ENCODE peak calls at places on chromosome 5, in seven cellular contexts. D is HCT116, H is esophagus squamous epithelium, T is breast epithelium, U is transverse colon, B is GM06990, F is retinal pigment epithelial cell. L is an unnamed sample.

GRCh38 chr5:37071901-37072581 is 177.1 kb downstream of the CPLANE1 start:
- DNase-seq in D (no peak), H (no peak), T (no peak), U (no peak), B (no peak), F (peak), L (no peak)

GRCh38 chr5:103450333-103451061 is 112.1 kb downstream of the NUDT12 start:
- DNase-seq in D (no peak), H (no peak), T (no peak), U (no peak), B (no peak), F (peak), L (no peak)

GRCh38 chr5:96633820-96634219 is 28.4 kb upstream of the CAST start:
- DNase-seq in D (no peak), H (no peak), T (no peak), U (no peak), B (no peak), F (no peak), L (no peak)

GRCh38 chr5:133612021-133612860 is at the start of gene FSTL4:
- DNase-seq in D (no peak), H (no peak), T (no peak), U (peak), B (peak), F (no peak), L (no peak)

GRCh38 chr5:154038241-154038603 is 488 bp downstream of the FAM114A2 start:
- DNase-seq in D (peak), H (no peak), T (no peak), U (peak), B (no peak), F (no peak), L (no peak)

GRCh38 chr5:116650544-116650943 is 75.9 kb upstream of the SEMA6A start:
- DNase-seq in D (no peak), H (no peak), T (peak), U (no peak), B (no peak), F (no peak), L (no peak)

GRCh38 chr5:79005939-79006338 is 20.8 kb upstream of the ARSB start:
- DNase-seq in D (no peak), H (no peak), T (no peak), U (no peak), B (no peak), F (no peak), L (no peak)

GRCh38 chr5:36200513-36200912 is 41.2 kb downstream of the NADK2 start:
- DNase-seq in D (no peak), H (no peak), T (no peak), U (no peak), B (no peak), F (peak), L (no peak)

GRCh38 chr5:138542120-138542955 is 698 bp downstream of the ETF1 start:
- DNase-seq in D (no peak), H (no peak), T (peak), U (peak), B (no peak), F (no peak), L (no peak)

GRCh38 chr5:77301447-77301878 is 91.0 kb downstream of the PDE8B start:
- DNase-seq in D (no peak), H (no peak), T (no peak), U (no peak), B (no peak), F (no peak), L (no peak)

GRCh38 chr5:89437450-89438435 is 554.8 kb upstream of the MEF2C start:
- DNase-seq in D (no peak), H (no peak), T (no peak), U (no peak), B (no peak), F (peak), L (no peak)

GRCh38 chr5:56330806-56331205 is 97.7 kb upstream of the ANKRD55 start:
- DNase-seq in D (no peak), H (no peak), T (no peak), U (no peak), B (no peak), F (no peak), L (no peak)

DNA sequence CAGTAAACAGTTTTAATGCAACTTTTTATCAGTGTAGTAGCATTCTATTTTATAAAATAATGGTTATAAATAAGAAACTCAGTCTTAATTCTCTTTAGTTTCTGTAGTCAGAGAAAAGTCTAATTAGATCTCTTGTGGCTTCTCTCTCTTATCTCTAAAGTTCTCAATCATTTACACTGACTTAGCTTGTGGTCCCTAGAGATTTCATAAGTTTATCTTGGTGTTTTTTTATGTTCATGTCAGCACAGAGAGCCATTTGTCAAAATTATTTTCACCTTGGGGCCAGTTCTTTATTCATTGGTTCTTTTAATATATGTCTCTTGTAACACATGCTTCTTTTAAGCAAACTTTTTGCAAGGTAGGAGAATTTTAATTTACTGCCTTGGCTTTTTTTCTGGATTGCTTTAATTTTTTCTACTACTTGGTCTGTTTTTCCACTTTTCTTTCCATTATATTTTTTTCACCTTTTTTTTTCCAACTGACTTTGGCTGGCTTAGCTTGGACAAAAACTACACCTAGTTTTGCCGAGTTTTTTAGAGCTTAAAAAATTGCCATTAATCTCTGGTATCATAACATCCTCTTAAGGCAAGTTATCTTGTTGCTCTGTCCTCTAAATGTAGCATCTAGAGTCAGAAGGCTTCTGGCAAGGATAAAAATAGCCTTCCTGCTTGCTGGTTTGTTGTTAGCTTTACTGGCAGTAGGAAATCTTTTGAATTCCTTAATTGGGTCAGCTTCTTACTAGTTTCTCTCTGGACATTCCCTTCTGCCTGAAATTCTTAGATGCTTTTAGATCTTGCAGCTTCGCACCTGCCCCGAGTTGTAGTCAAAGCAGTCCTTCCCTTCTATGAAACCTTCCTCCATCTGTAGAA is 35.3 kb downstream of the CPEB4 start:
- DNase-seq in D (no peak), H (no peak), T (no peak), U (no peak), B (no peak), F (peak), L (no peak)
- H3K4me3 ChIP-seq in D (no peak), H (no peak), T (no peak), U (no peak), B (no peak), F (no peak), L (peak)

GRCh38 chr5:112366987-112367386 is 52.1 kb downstream of the EPB41L4A start:
- DNase-seq in D (peak), H (no peak), T (no peak), U (no peak), B (no peak), F (no peak), L (no peak)

GRCh38 chr5:112371054-112371453 is 48.0 kb downstream of the EPB41L4A start:
- DNase-seq in D (no peak), H (no peak), T (no peak), U (no peak), B (no peak), F (no peak), L (no peak)

GRCh38 chr5:112372543-112372942 is 46.5 kb downstream of the EPB41L4A start:
- DNase-seq in D (no peak), H (no peak), T (no peak), U (no peak), B (no peak), F (no peak), L (no peak)

DNA sequence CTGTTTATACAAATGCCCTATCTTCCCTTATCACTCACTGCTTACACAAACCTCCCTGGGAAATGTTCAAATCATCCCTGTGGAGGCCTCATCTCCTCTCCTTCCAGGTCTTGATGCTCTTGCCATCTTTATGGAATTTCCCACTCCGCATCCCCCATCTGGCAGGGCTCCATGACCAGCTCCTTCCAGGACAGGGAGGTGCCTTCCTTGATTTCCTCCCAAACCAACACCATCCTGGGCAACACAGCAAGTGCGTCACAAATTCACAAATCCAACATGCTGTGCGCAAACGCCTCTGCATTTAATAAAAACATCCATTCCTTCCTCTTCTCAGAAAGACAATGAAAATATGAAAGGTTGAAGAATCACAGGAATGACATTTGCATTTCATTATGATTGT is 51.7 kb downstream of the EPB41L4A start:
- DNase-seq in D (no peak), H (no peak), T (no peak), U (no peak), B (no peak), F (no peak), L (no peak)
- TF ChIP-seq CTCF in D (no peak), H (no peak), T (no peak), U (no peak), B (no peak), F (no peak), L (no peak)

GRCh38 chr5:112737472-112738179 is at the start of gene APC:
- DNase-seq in D (peak), H (peak), T (peak), U (peak), B (peak), F (peak), L (peak)
- H3K4me3 ChIP-seq in D (peak), H (peak), T (peak), U (peak), B (peak), F (peak), L (peak)

GRCh38 chr5:146049704-146050026 is 55.7 kb downstream of the PLAC8L1 start:
- DNase-seq in D (no peak), H (no peak), T (no peak), U (no peak), B (no peak), F (no peak), L (no peak)
- TF ChIP-seq CTCF in D (no peak), H (no peak), T (no peak), U (no peak), B (no peak), F (no peak), L (no peak)

GRCh38 chr5:60842859-60843692 is 993 bp downstream of the ELOVL7 start:
- DNase-seq in D (no peak), H (no peak), T (no peak), U (peak), B (peak), F (no peak), L (no peak)
- H3K4me3 ChIP-seq in D (peak), H (peak), T (peak), U (peak), B (peak), F (peak), L (peak)

GRCh38 chr5:177303121-177303924 is at the start of the genes PRELID1 and RAB24:
- DNase-seq in D (no peak), H (no peak), T (peak), U (peak), B (peak), F (peak), L (peak)
- TF ChIP-seq CTCF in D (no peak), H (peak), T (no peak), U (peak), B (peak), F (no peak), L (no peak)